ENCODE peak calls at places on chromosomes 5 and 9, in four cellular contexts. One of them, this sample, is unnamed.

GRCh38 chr5:165576678-165577275 is 2071.4 kb downstream of the MAT2B start:
- DNase-seq in NCI-H2171: no peak
- DNase-seq in mesothelial cell of epicardium: no peak
- DNase-seq in pulmonary artery endothelial cell: no peak
- DNase-seq in this sample: no peak

GRCh38 chr5:176653401-176653800 is 6.1 kb downstream of the TSPAN17 start:
- DNase-seq in NCI-H2171: no peak
- DNase-seq in mesothelial cell of epicardium: no peak
- DNase-seq in pulmonary artery endothelial cell: no peak
- DNase-seq in this sample: no peak

GRCh38 chr9:109118802-109119438 is 827 bp downstream of the TMEM245 start:
- DNase-seq in NCI-H2171: no peak
- DNase-seq in mesothelial cell of epicardium: no peak
- DNase-seq in pulmonary artery endothelial cell: no peak
- DNase-seq in this sample: peak; percentile 34

GRCh38 chr5:125277494-125278154 is 531.2 kb upstream of the ZNF608 start:
- DNase-seq in NCI-H2171: no peak
- DNase-seq in mesothelial cell of epicardium: no peak
- DNase-seq in pulmonary artery endothelial cell: peak; percentile 72
- DNase-seq in this sample: no peak

GRCh38 chr5:99460701-99461100 is 531.9 kb upstream of the CHD1 start:
- DNase-seq in NCI-H2171: no peak
- DNase-seq in mesothelial cell of epicardium: no peak
- DNase-seq in pulmonary artery endothelial cell: no peak
- DNase-seq in this sample: no peak

GRCh38 chr9:121753802-121754654 is 102.6 kb downstream of the DAB2IP start:
- DNase-seq in NCI-H2171: no peak
- DNase-seq in mesothelial cell of epicardium: no peak
- DNase-seq in pulmonary artery endothelial cell: no peak
- DNase-seq in this sample: no peak

GRCh38 chr5:87081511-87082372 is 185.9 kb upstream of the RASA1 start:
- DNase-seq in NCI-H2171: no peak
- DNase-seq in mesothelial cell of epicardium: no peak
- DNase-seq in pulmonary artery endothelial cell: no peak
- DNase-seq in this sample: no peak

GRCh38 chr5:152309926-152310450 is 95.1 kb downstream of the NMUR2 start:
- DNase-seq in NCI-H2171: no peak
- DNase-seq in mesothelial cell of epicardium: no peak
- DNase-seq in pulmonary artery endothelial cell: no peak
- DNase-seq in this sample: no peak

GRCh38 chr9:134919316-134919715 is 1.6 kb upstream of the FCN1 start:
- DNase-seq in NCI-H2171: no peak
- DNase-seq in mesothelial cell of epicardium: peak; percentile 0
- DNase-seq in pulmonary artery endothelial cell: no peak
- DNase-seq in this sample: no peak

GRCh38 chr5:135255461-135256178 is 143.4 kb downstream of the MACROH2A1 start:
- DNase-seq in NCI-H2171: no peak
- DNase-seq in mesothelial cell of epicardium: peak; percentile 30
- DNase-seq in pulmonary artery endothelial cell: no peak
- DNase-seq in this sample: no peak

GRCh38 chr5:124963236-124963929 is 216.9 kb upstream of the ZNF608 start:
- DNase-seq in NCI-H2171: no peak
- DNase-seq in mesothelial cell of epicardium: no peak
- DNase-seq in pulmonary artery endothelial cell: no peak
- DNase-seq in this sample: no peak

GRCh38 chr9:10331157-10331556 is 281.6 kb downstream of the PTPRD start:
- DNase-seq in NCI-H2171: no peak
- DNase-seq in mesothelial cell of epicardium: no peak
- DNase-seq in pulmonary artery endothelial cell: no peak
- DNase-seq in this sample: no peak

GRCh38 chr9:129866373-129867137 is 31.3 kb downstream of the USP20 start:
- DNase-seq in NCI-H2171: no peak
- DNase-seq in mesothelial cell of epicardium: no peak
- DNase-seq in pulmonary artery endothelial cell: no peak
- DNase-seq in this sample: no peak

GRCh38 chr9:38215465-38215864 is 146.4 kb upstream of the SHB start:
- DNase-seq in NCI-H2171: no peak
- DNase-seq in mesothelial cell of epicardium: no peak
- DNase-seq in pulmonary artery endothelial cell: no peak
- DNase-seq in this sample: no peak

GRCh38 chr9:114722937-114723620 is 41.1 kb upstream of the TEX48 start:
- DNase-seq in NCI-H2171: peak; percentile 43
- DNase-seq in mesothelial cell of epicardium: no peak
- DNase-seq in pulmonary artery endothelial cell: no peak
- DNase-seq in this sample: no peak

GRCh38 chr5:15203376-15203775 is 296.6 kb upstream of the FBXL7 start:
- DNase-seq in NCI-H2171: no peak
- DNase-seq in mesothelial cell of epicardium: no peak
- DNase-seq in pulmonary artery endothelial cell: no peak
- DNase-seq in this sample: no peak

GRCh38 chr9:3809724-3810123 is 283.9 kb upstream of the RFX3 start:
- DNase-seq in NCI-H2171: no peak
- DNase-seq in mesothelial cell of epicardium: no peak
- DNase-seq in pulmonary artery endothelial cell: no peak
- DNase-seq in this sample: no peak

GRCh38 chr9:29826421-29826820 is 2253.1 kb upstream of the C9orf72 start:
- DNase-seq in NCI-H2171: no peak
- DNase-seq in mesothelial cell of epicardium: no peak
- DNase-seq in pulmonary artery endothelial cell: no peak
- DNase-seq in this sample: no peak

GRCh38 chr9:86413966-86414880 is 60.0 kb upstream of the TUT7 start:
- DNase-seq in NCI-H2171: no peak
- DNase-seq in mesothelial cell of epicardium: no peak
- DNase-seq in pulmonary artery endothelial cell: no peak
- DNase-seq in this sample: no peak

GRCh38 chr5:134649163-134649916 is 755 bp downstream of the SEC24A start:
- DNase-seq in NCI-H2171: no peak
- DNase-seq in mesothelial cell of epicardium: no peak
- DNase-seq in pulmonary artery endothelial cell: no peak
- DNase-seq in this sample: no peak

GRCh38 chr9:132946216-132946615 is 1.8 kb upstream of the TSC1 start:
- DNase-seq in NCI-H2171: no peak
- DNase-seq in mesothelial cell of epicardium: no peak
- DNase-seq in pulmonary artery endothelial cell: no peak
- DNase-seq in this sample: no peak

GRCh38 chr5:41414598-41414997 is 95.8 kb downstream of the PLCXD3 start:
- DNase-seq in NCI-H2171: no peak
- DNase-seq in mesothelial cell of epicardium: no peak
- DNase-seq in pulmonary artery endothelial cell: peak; percentile 29
- DNase-seq in this sample: no peak

GRCh38 chr5:78527925-78528324 is 120.6 kb downstream of the LHFPL2 start:
- DNase-seq in NCI-H2171: no peak
- DNase-seq in mesothelial cell of epicardium: no peak
- DNase-seq in pulmonary artery endothelial cell: no peak
- DNase-seq in this sample: no peak

GRCh38 chr5:124692324-124692723 is 54.1 kb downstream of the ZNF608 start:
- DNase-seq in NCI-H2171: no peak
- DNase-seq in mesothelial cell of epicardium: no peak
- DNase-seq in pulmonary artery endothelial cell: no peak
- DNase-seq in this sample: no peak

GRCh38 chr5:62206150-62206829 is 99.7 kb upstream of the KIF2A start:
- DNase-seq in NCI-H2171: no peak
- DNase-seq in mesothelial cell of epicardium: no peak
- DNase-seq in pulmonary artery endothelial cell: no peak
- DNase-seq in this sample: no peak

GRCh38 chr5:68618501-68618900 is 402.9 kb downstream of the PIK3R1 start:
- DNase-seq in NCI-H2171: no peak
- DNase-seq in mesothelial cell of epicardium: no peak
- DNase-seq in pulmonary artery endothelial cell: no peak
- DNase-seq in this sample: no peak

GRCh38 chr9:132554755-132555154 is 27.7 kb upstream of the BARHL1 start:
- DNase-seq in NCI-H2171: no peak
- DNase-seq in mesothelial cell of epicardium: no peak
- DNase-seq in pulmonary artery endothelial cell: no peak
- DNase-seq in this sample: no peak

GRCh38 chr9:92715488-92716231 is 45.7 kb upstream of the IPPK start:
- DNase-seq in NCI-H2171: no peak
- DNase-seq in mesothelial cell of epicardium: no peak
- DNase-seq in pulmonary artery endothelial cell: no peak
- DNase-seq in this sample: no peak

GRCh38 chr9:136881691-136882108 is 4.6 kb upstream of the TRAF2 start:
- DNase-seq in NCI-H2171: no peak
- DNase-seq in mesothelial cell of epicardium: no peak
- DNase-seq in pulmonary artery endothelial cell: no peak
- DNase-seq in this sample: no peak

GRCh38 chr9:79026311-79026710 is 545.5 kb upstream of the TLE4 start:
- DNase-seq in NCI-H2171: peak; percentile 93
- DNase-seq in mesothelial cell of epicardium: no peak
- DNase-seq in pulmonary artery endothelial cell: no peak
- DNase-seq in this sample: no peak

GRCh38 chr5:7894860-7895259 is 25.9 kb downstream of the MTRR start:
- DNase-seq in NCI-H2171: no peak
- DNase-seq in mesothelial cell of epicardium: no peak
- DNase-seq in pulmonary artery endothelial cell: no peak
- DNase-seq in this sample: no peak